ENCODE peak calls at places on chromosome 11, in eight cellular contexts. D is esophagus squamous epithelium, K is GM19239, S is colonic mucosa, R is non-pigmented ciliary epithelial cell, B is EL, X is NB4, C is posterior cingulate gyrus. V is an unnamed sample.

GRCh38 chr11:33899383-33900037 is 7.6 kb upstream of the LMO2 start:
- DNase-seq in D (peak; percentile 11), K (no peak), S (peak; percentile 64), R (no peak), B (peak; percentile 74), X (no peak), C (peak; percentile 31), V (peak; percentile 83)

GRCh38 chr11:8403310-8403709 is 139.6 kb upstream of the LMO1 start:
- DNase-seq in D (no peak), K (no peak), S (no peak), R (no peak), B (peak; percentile 13), X (peak; percentile 22), C (no peak), V (no peak)

GRCh38 chr11:68276864-68277263 is 5.1 kb upstream of the C11orf24 start:
- DNase-seq in D (no peak), K (no peak), S (no peak), R (no peak), B (no peak), X (no peak), C (no peak), V (no peak)

GRCh38 chr11:6307879-6308278 is 12.4 kb downstream of the CAVIN3 start:
- DNase-seq in D (no peak), K (no peak), S (no peak), R (no peak), B (peak; percentile 57), X (no peak), C (no peak), V (no peak)

GRCh38 chr11:17765381-17766359 is 31.1 kb downstream of the KCNC1 start:
- DNase-seq in D (no peak), K (no peak), S (no peak), R (no peak), B (no peak), X (no peak), C (peak; percentile 27), V (no peak)

GRCh38 chr11:28585007-28585406 is 476.8 kb downstream of the METTL15 start:
- DNase-seq in D (no peak), K (no peak), S (no peak), R (peak; percentile 24), B (peak; percentile 46), X (no peak), C (no peak), V (no peak)

GRCh38 chr11:3007404-3008010 is 15.4 kb upstream of the NAP1L4 start:
- DNase-seq in D (no peak), K (no peak), S (no peak), R (no peak), B (no peak), X (no peak), C (no peak), V (no peak)

GRCh38 chr11:69817265-69818236 is 1.7 kb downstream of the FGF3 start:
- DNase-seq in D (no peak), K (no peak), S (no peak), R (no peak), B (peak; percentile 20), X (peak; percentile 67), C (no peak), V (no peak)

GRCh38 chr11:48013269-48013901 is 33.0 kb downstream of the PTPRJ start:
- DNase-seq in D (no peak), K (no peak), S (peak; percentile 45), R (no peak), B (peak; percentile 74), X (peak; percentile 84), C (no peak), V (no peak)

V was measured in coronary artery.